ENCODE peak calls at places on chromosomes 12 and 14, in eight cellular contexts. M is kidney, W is PC-3, E is IMR-90, I is tibial artery, G is lower lobe of right lung, Y is A549, N is colonic mucosa. V is an unnamed sample. For H3K9me3, the result is how much of the 10 kb centered on the place peaks cover.

GRCh38 chr12:96193725-96194571 is at the start of gene ELK3:
- DNase-seq in G (peak), W (peak), E (peak), Y (peak), M (peak), N (peak), I (peak), V (peak)

GRCh38 chr12:93682846-93683261 is 5.7 kb downstream of the CRADD start:
- DNase-seq in M (no peak), W (no peak), E (no peak), I (no peak), Y (no peak), G (no peak), N (no peak), V (peak)

GRCh38 chr12:122886851-122887816 is 8.8 kb downstream of the VPS37B start:
- DNase-seq in W (peak), Y (peak), M (no peak), I (no peak), G (no peak), E (peak), N (no peak), V (peak)

GRCh38 chr14:61889914-61890351 is 127.7 kb downstream of the SNAPC1 start:
- DNase-seq in Y (no peak), E (no peak), I (no peak), G (no peak), N (no peak), W (no peak), M (no peak), V (no peak)

GRCh38 chr14:63996575-63997220 is 143.9 kb downstream of the SYNE2 start:
- DNase-seq in E (no peak), W (no peak), M (no peak), G (no peak), I (no peak), N (no peak), Y (no peak), V (no peak)

GRCh38 chr12:40647651-40648050 is 44.6 kb upstream of the CNTN1 start:
- DNase-seq in Y (peak), N (no peak), W (peak), G (no peak), I (no peak), E (no peak), M (no peak), V (no peak)

GRCh38 chr12:5392961-5393360 is 38.9 kb upstream of the NTF3 start:
- DNase-seq in Y (no peak), E (no peak), M (no peak), N (no peak), G (no peak), I (no peak), W (no peak), V (no peak)

GRCh38 chr12:106149096-106149784 is 10.5 kb upstream of the NUAK1 start:
- DNase-seq in E (peak), I (no peak), M (no peak), W (peak), N (peak), Y (peak), G (no peak), V (peak)

GRCh38 chr12:131530041-131530332 is 180.9 kb upstream of the SFSWAP start:
- DNase-seq in Y (no peak), I (no peak), N (no peak), G (no peak), E (no peak), W (no peak), M (no peak), V (no peak)

GRCh38 chr14:38994721-38995120 is 108.3 kb downstream of the SEC23A start:
- DNase-seq in I (no peak), G (no peak), E (no peak), N (no peak), M (no peak), Y (no peak), W (no peak), V (no peak)

GRCh38 chr12:94305293-94305957 is 154.2 kb downstream of the CEP83 start:
- DNase-seq in W (no peak), I (no peak), G (no peak), N (no peak), E (peak), Y (no peak), M (no peak), V (no peak)

GRCh38 chr12:102548543-102548942 is 68.2 kb upstream of the IGF1 start:
- DNase-seq in E (no peak), N (no peak), W (no peak), G (no peak), Y (no peak), M (no peak), I (peak), V (no peak)

GRCh38 chr14:92704036-92704804 is 44.2 kb downstream of the LGMN start:
- DNase-seq in N (no peak), M (peak), I (peak), E (no peak), G (no peak), W (no peak), Y (no peak), V (no peak)

GRCh38 chr14:69770559-69770958 is 3.6 kb downstream of the SRSF5 start:
- DNase-seq in Y (no peak), I (no peak), N (no peak), G (no peak), E (no peak), W (no peak), M (no peak), V (no peak)

GRCh38 chr14:61343991-61344405 is 22.6 kb downstream of the PRKCH start:
- DNase-seq in I (no peak), W (no peak), M (no peak), N (no peak), E (no peak), Y (no peak), G (no peak), V (no peak)

GRCh38 chr14:36520601-36521525 is 831 bp upstream of the NKX2-1 start:
- DNase-seq in E (peak), W (peak), N (peak), Y (peak), M (peak), I (no peak), G (peak), V (no peak)

GRCh38 chr12:83575326-83575725 is 888.6 kb downstream of the TMTC2 start:
- DNase-seq in M (no peak), G (no peak), N (no peak), E (no peak), Y (no peak), I (no peak), W (peak), V (no peak)

GRCh38 chr12:117469883-117470483 is 108.6 kb upstream of the NOS1 start:
- DNase-seq in Y (no peak), N (no peak), I (no peak), W (no peak), E (no peak), G (no peak), M (no peak), V (no peak)

GRCh38 chr12:57085999-57086950 is 2.6 kb upstream of the NAB2 start:
- DNase-seq in G (peak), I (peak), E (peak), M (peak), Y (peak), N (peak), W (peak), V (peak)

GRCh38 chr12:63967781-63968180 is 123.3 kb downstream of the SRGAP1 start:
- DNase-seq in Y (no peak), W (no peak), N (no peak), E (peak), G (no peak), I (no peak), M (no peak), V (no peak)
- H3K4me3 ChIP-seq in Y (no peak), W (no peak), N (no peak), E (no peak), G (no peak), I (no peak), M (no peak), V (no peak)

DNA sequence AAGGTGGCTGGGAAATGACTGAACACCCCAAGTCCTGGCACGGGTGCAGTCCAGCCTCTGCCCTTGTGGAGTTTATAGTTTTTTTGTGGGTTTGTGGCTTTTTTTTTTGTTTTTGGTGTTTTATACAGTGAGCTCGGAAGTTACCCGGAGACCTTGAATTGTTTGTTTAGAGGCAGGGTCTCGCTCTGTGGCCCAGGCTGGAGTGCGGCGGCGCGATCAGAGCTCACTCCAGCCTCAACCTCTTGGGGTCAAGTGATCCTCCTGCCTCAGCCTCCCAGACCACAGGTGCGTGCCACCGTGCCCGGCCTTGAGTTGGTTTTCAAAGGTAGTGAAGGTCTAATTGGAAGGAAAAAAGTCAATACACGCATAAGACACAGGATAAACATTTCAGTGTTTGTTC is 879 bp upstream of the ANHX start:
- DNase-seq in E (no peak), N (no peak), I (no peak), G (no peak), Y (no peak), W (no peak), M (no peak), V (no peak)
- H3K9me3 ChIP-seq in E (under half), N (under half), I (under half), G (under half), Y (half or more), W (under half), M (under half), V (under half)

DNA sequence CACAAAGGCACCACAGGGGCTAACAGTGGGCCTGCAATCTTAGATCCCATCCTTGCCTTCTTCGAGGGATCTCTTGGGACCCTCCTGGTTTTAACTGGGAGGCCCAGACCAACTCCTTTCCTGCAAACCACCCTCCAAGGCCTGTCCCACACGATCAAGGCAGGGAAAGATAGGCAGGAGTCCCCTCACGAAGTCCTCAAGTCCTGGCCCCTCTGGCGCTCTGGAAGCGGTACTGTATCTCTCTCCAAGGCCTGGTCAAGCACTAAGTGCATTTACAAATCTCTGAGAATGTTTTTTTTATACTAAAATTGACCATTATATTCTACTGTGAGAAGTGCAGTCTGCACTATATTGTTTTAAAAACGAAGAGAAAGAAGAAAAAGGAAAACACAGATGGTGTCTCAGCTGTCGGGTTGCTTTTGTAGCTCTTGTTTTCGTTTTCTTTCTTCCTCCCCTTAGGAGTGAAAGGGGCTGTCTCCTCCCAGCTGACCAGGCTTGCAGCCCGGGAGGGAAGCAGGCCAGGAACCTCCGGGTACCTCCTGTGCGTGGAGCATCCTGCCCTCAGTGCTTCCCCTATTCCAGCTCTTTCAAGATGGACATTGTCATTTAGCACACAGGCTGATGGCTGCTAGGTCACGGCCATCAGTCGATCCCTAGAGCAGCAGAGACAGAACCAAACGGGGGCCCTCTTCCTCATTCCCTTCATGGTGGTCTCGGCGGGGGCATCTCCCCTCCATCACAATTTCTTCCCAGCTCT is 56.7 kb downstream of the FAM222A start:
- DNase-seq in G (peak), W (no peak), I (peak), Y (no peak), M (peak), E (no peak), N (no peak), V (peak)
- H3K27ac ChIP-seq in G (no peak), W (no peak), I (no peak), Y (no peak), M (no peak), E (no peak), N (no peak), V (no peak)

GRCh38 chr12:53074290-53074998 is 4.7 kb downstream of the SPRYD3 start:
- DNase-seq in Y (no peak), I (no peak), M (peak), W (no peak), G (no peak), E (no peak), N (no peak), V (no peak)
- H3K4me3 ChIP-seq in Y (no peak), I (no peak), M (no peak), W (no peak), G (no peak), E (no peak), N (no peak), V (no peak)

GRCh38 chr12:75390899-75391538 is at the start of gene GLIPR1L2:
- DNase-seq in N (peak), W (peak), I (peak), E (peak), Y (peak), M (peak), G (peak), V (peak)

GRCh38 chr12:75389706-75390105 is 1.2 kb upstream of the GLIPR1L2 start:
- DNase-seq in N (no peak), E (no peak), W (no peak), I (no peak), M (no peak), G (no peak), Y (no peak), V (no peak)

GRCh38 chr12:75390156-75390898 is 562 bp upstream of the GLIPR1L2 start:
- DNase-seq in W (no peak), E (no peak), N (no peak), I (no peak), Y (no peak), M (no peak), G (no peak), V (no peak)

GRCh38 chr12:75389061-75389460 is 1.8 kb upstream of the GLIPR1L2 start:
- DNase-seq in W (peak), N (no peak), Y (peak), I (no peak), E (peak), G (no peak), M (no peak), V (no peak)
- H3K9me3 ChIP-seq in W (under half), N (under half), Y (under half), I (under half), E (under half), G (under half), M (under half), V (under half)

GRCh38 chr12:25994901-25995625 is 36.6 kb downstream of the RASSF8 start:
- DNase-seq in M (no peak), N (no peak), W (no peak), E (no peak), G (no peak), Y (no peak), I (no peak), V (no peak)
- H3K27ac ChIP-seq in M (peak), N (no peak), W (no peak), E (peak), G (no peak), Y (no peak), I (peak), V (no peak)

GRCh38 chr14:24774167-24774915 is 140.4 kb upstream of the GZMB start:
- DNase-seq in W (no peak), M (no peak), E (no peak), G (no peak), N (no peak), I (no peak), Y (no peak), V (no peak)
- H3K4me3 ChIP-seq in W (no peak), M (no peak), E (no peak), G (no peak), N (no peak), I (no peak), Y (no peak), V (no peak)

V was measured in WERI-Rb-1.